ENCODE peak calls at places on chromosomes 12 and 14, in four cellular contexts. S is fibroblast of lung, J is neural progenitor cell, Y is endodermal cell. H is an unnamed sample.

GRCh38 chr14:94125659-94126418 is 3.6 kb downstream of the IFI27L2 start:
- DNase-seq in S (no peak), J (no peak), Y (peak), H (no peak)

GRCh38 chr14:100082723-100083122 is 17.5 kb downstream of the EVL start:
- DNase-seq in S (no peak), J (no peak), Y (no peak), H (no peak)

GRCh38 chr14:26860111-26860510 is 262.3 kb upstream of the NOVA1 start:
- DNase-seq in S (no peak), J (no peak), Y (no peak), H (no peak)

GRCh38 chr12:100675432-100675831 is 101.9 kb downstream of the GAS2L3 start:
- DNase-seq in S (peak), J (no peak), Y (no peak), H (peak)

GRCh38 chr12:105995986-105996385 is 142.8 kb downstream of the NUAK1 start:
- DNase-seq in S (no peak), J (no peak), Y (no peak), H (no peak)

GRCh38 chr12:65568517-65568916 is 255.8 kb upstream of the HMGA2 start:
- DNase-seq in S (peak), J (no peak), Y (no peak), H (peak)

GRCh38 chr12:6183689-6184441 is 16.3 kb upstream of the CD9 start:
- DNase-seq in S (peak), J (no peak), Y (peak), H (no peak)

GRCh38 chr12:132147423-132148367 is 3.4 kb downstream of the NOC4L start:
- DNase-seq in S (no peak), J (no peak), Y (no peak), H (no peak)

GRCh38 chr12:122793685-122794106 is 19.3 kb downstream of the CCDC62 start:
- DNase-seq in S (peak), J (peak), Y (peak), H (peak)

GRCh38 chr12:43937947-43938346 is 102.1 kb downstream of the TMEM117 start:
- DNase-seq in S (peak), J (no peak), Y (peak), H (peak)

GRCh38 chr12:11581179-11581755 is 68.2 kb upstream of the ETV6 start:
- DNase-seq in S (peak), J (peak), Y (peak), H (peak)

GRCh38 chr12:11576104-11576503 is 73.4 kb upstream of the ETV6 start:
- DNase-seq in S (peak), J (no peak), Y (no peak), H (peak)

GRCh38 chr12:11578461-11578993 is 70.9 kb upstream of the ETV6 start:
- DNase-seq in S (no peak), J (no peak), Y (no peak), H (no peak)

GRCh38 chr12:11580125-11580751 is 69.2 kb upstream of the ETV6 start:
- DNase-seq in S (peak), J (no peak), Y (no peak), H (peak)

DNA sequence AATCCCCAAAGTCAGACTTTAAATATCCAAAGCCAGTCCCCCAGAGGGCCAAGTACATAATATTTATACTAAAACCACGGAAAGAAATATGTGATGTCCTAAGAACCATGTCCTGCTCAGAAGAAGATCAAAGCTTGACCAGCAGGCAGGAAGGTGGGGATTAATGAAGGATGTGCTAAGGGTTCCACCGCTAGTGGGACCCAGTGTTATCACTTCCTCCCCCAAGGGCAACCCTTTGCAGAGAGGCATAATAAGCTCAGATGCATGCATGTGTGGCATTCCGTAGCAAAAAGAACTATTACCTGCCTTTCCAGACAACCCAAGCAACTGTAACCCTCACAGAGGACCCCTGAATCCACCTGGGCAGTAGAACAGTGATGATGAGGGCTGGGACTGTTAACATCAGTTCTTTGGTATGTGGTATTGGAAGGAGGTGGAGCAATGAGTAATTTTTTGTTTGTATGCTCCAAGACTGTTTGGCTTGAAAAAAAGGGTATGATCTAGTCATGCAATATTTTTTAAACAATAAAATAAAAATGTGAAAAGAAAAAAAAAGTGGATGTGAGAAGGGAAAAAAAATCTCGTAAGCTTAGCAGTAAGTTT is 71.7 kb upstream of the ETV6 start:
- DNase-seq in S (no peak), J (no peak), Y (no peak), H (peak)
- TF ChIP-seq CTCF in S (no peak), J (no peak), Y (peak), H (no peak)

DNA sequence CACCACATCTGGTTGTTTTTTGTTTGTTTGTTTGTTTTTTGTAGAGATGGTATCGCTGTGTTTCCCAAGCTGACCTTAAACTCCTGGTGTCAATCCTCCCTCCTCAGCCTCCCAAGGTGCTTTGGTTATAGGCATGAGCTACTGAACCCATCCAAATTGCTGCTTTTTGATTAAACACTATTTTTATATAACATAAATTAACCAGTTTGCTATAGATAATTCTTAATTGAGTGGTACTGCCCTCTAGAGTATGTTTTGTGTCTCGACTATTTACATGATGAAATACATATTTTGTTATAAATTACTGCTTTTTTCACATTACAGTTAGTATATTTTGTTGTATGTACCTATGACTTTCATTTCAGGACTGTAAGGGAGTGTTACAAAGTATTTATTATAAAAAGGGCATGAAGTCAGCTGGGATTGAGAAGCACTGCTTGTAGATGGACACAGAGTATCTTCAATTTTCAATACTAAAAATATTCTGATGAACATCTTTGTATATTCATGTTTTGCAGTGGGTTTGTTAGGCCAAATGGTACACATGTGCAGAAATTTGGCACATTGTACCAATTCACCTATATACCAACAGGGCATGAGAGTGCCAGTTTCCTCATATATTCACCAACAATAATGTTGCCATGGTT is 14.9 kb upstream of the SCAF11 start:
- DNase-seq in S (peak), J (no peak), Y (no peak), H (peak)
- TF ChIP-seq CTCF in S (peak), J (peak), Y (peak), H (peak)

DNA sequence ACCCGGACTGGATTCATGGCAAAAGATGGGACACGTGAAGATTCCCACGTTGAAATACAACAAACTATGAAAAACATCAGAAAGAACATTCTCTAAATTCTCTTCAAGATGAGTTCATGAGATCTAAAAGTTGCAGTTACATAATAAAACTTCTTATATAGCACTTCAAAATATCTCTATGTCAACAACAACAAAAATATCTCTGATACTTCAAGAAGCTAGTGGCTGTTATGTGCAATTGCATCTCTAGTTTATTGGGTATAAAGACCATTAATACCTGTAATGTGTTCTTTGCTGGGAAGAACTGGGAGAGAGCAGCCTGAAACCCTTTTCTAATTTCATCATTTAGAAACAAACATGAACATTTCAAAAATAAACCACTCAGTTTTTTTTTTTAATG is 69.2 kb upstream of the RGS6 start:
- DNase-seq in S (no peak), J (no peak), Y (no peak), H (no peak)
- TF ChIP-seq CTCF in S (no peak), J (no peak), Y (peak), H (peak)

GRCh38 chr12:32273063-32273521 is 126.3 kb upstream of the FGD4 start:
- DNase-seq in S (peak), J (no peak), Y (no peak), H (peak)
- TF ChIP-seq CTCF in S (no peak), J (no peak), Y (no peak), H (no peak)

GRCh38 chr12:1890119-1890703 is 28.2 kb downstream of the CACNA2D4 start:
- DNase-seq in S (no peak), J (no peak), Y (no peak), H (no peak)

GRCh38 chr12:1890810-1891209 is 27.6 kb downstream of the CACNA2D4 start:
- DNase-seq in S (no peak), J (no peak), Y (no peak), H (no peak)

GRCh38 chr12:1885605-1886245 is 32.7 kb downstream of the CACNA2D4 start:
- DNase-seq in S (no peak), J (no peak), Y (peak), H (no peak)

GRCh38 chr12:1886396-1887008 is 31.9 kb downstream of the CACNA2D4 start:
- DNase-seq in S (no peak), J (no peak), Y (peak), H (no peak)

GRCh38 chr12:1888923-1889322 is 29.5 kb downstream of the CACNA2D4 start:
- DNase-seq in S (no peak), J (no peak), Y (no peak), H (no peak)
- TF ChIP-seq CTCF in S (no peak), J (no peak), Y (no peak), H (no peak)

DNA sequence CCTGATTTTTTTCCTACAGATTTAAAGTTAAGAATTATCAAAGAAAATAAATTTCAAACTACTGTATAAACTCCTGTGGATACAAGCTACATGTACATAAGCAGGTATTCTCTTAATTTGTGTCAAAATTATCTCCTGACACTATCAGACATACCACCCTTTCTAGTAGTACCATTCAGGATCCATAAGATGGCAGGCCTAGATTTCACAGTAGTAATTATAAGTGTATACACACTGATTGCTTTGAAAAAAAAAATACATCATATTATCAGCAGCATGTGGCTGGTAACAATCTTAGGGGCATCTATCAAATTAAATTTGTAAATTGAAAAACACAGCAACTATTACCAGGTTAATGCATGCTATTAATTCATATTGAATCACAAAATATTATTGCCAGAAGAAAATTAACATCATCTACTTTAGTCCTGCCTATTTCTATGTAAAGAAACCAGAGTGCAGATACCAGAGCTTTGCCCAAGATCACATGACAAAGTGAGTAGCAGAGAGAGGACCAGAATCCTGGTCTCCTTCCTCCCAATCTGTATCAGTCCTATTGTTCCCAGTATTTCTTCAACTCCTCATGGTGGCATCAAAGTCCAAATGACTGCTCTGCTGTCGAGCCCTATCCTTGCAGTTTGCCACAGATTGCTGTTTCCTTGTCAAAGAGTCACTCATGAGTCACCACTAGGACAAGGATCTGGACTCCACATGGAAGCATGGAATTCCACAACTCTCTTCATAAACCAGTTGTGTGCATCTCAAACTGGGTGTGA is 27.7 kb upstream of the CALM1 start:
- DNase-seq in S (peak), J (no peak), Y (no peak), H (peak)
- TF ChIP-seq CTCF in S (no peak), J (no peak), Y (peak), H (peak)

DNA sequence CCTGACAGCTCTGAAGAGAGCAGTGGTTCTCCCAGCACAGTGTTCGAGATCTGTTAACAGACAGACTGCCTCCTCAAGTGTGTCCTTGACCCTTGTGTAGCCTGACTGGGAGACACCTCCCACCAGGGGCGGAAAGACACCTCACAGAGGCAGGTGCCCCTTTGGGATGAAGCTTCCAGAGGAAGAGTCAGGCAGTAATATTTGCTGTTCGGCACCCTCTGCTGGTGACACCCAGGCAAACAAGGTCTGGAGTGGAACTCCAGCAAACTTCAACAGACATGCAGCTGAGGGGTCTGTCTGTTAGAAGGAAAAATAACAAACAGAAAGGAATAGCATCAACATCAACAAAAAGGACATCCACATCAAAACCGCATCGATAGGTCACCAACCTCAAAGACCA is 21.6 kb upstream of the ABCC9 start:
- DNase-seq in S (no peak), J (no peak), Y (peak), H (no peak)
- TF ChIP-seq CTCF in S (no peak), J (no peak), Y (peak), H (no peak)

GRCh38 chr12:117832459-117833457 is 136.0 kb downstream of the KSR2 start:
- DNase-seq in S (no peak), J (no peak), Y (no peak), H (peak)

GRCh38 chr12:117837737-117838050 is 131.1 kb downstream of the KSR2 start:
- DNase-seq in S (no peak), J (no peak), Y (no peak), H (no peak)

GRCh38 chr12:117836999-117837736 is 131.6 kb downstream of the KSR2 start:
- DNase-seq in S (peak), J (peak), Y (peak), H (peak)

GRCh38 chr12:117836476-117836875 is 132.3 kb downstream of the KSR2 start:
- DNase-seq in S (no peak), J (no peak), Y (no peak), H (no peak)

GRCh38 chr12:117835113-117835512 is 133.7 kb downstream of the KSR2 start:
- DNase-seq in S (no peak), J (no peak), Y (no peak), H (no peak)
- TF ChIP-seq CTCF in S (no peak), J (no peak), Y (no peak), H (no peak)

DNA sequence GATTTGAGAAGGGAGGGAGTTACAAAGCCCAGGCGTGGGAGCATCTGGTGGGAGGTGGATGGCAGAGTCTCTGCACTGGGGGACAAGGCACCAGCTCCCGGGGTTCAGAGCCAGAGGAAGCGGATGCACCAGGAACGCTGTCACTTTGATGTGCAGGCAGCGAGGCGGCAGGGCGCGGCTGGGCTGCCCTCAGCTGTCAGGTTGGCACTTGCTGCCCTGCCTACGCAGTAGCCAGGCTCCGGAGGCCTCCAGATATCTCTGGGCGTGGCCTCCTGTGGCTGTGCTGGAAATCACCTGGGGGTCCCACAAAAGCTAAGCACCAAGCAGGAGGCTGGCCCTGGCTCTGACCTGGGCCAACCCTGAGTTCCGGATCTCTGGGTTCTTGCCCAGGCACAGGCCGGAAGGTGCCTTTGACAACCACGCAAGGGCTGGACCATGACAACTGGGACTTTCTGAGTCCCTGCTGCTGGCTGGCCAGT is 62.1 kb upstream of the MAP1LC3B2 start:
- DNase-seq in S (no peak), J (peak), Y (peak), H (no peak)
- TF ChIP-seq CTCF in S (no peak), J (no peak), Y (no peak), H (no peak)

H was measured in fibroblast of mammary gland.